ENCODE peak calls at places on chromosomes 3 and 15, in four cellular contexts. M is AG04449, P is GM10248, C is cardiac muscle cell. Q is an unnamed sample.

GRCh38 chr15:66702770-66703539 is 919 bp downstream of the SMAD6 start:
- DNase-seq in M (no peak), P (no peak), C (peak; percentile 51), Q (peak; percentile 31)

GRCh38 chr3:118817748-118818165 is 216.9 kb downstream of the IGSF11 start:
- DNase-seq in M (no peak), P (peak; percentile 44), C (peak; percentile 70), Q (peak; percentile 71)

GRCh38 chr3:31959951-31960792 is 20.9 kb downstream of the OSBPL10 start:
- DNase-seq in M (no peak), P (no peak), C (no peak), Q (no peak)

GRCh38 chr3:9066775-9067174 is 103.5 kb upstream of the RAD18 start:
- DNase-seq in M (no peak), P (no peak), C (no peak), Q (no peak)

GRCh38 chr15:48365575-48365974 is 34.3 kb downstream of the DUT start:
- DNase-seq in M (no peak), P (no peak), C (no peak), Q (no peak)

GRCh38 chr15:89139613-89140499 is 51.6 kb downstream of the ABHD2 start:
- DNase-seq in M (no peak), P (no peak), C (peak; percentile 20), Q (no peak)

GRCh38 chr15:34473840-34474239 is 36.2 kb upstream of the GOLGA8A start:
- DNase-seq in M (no peak), P (no peak), C (no peak), Q (no peak)

GRCh38 chr3:38541800-38542199 is 45.7 kb downstream of the EXOG start:
- DNase-seq in M (no peak), P (no peak), C (no peak), Q (no peak)

GRCh38 chr15:92012368-92012629 is 158.8 kb downstream of the SLCO3A1 start:
- DNase-seq in M (no peak), P (no peak), C (no peak), Q (peak; percentile 19)

GRCh38 chr3:11522953-11523792 is 120.5 kb downstream of the VGLL4 start:
- DNase-seq in M (no peak), P (no peak), C (no peak), Q (no peak)

GRCh38 chr3:119586707-119587317 is 7.5 kb downstream of the ADPRH start:
- DNase-seq in M (no peak), P (no peak), C (no peak), Q (no peak)

GRCh38 chr3:77326586-77326985 is 286.7 kb downstream of the ROBO2 start:
- DNase-seq in M (no peak), P (no peak), C (no peak), Q (no peak)

GRCh38 chr3:110526732-110527727 is 544.6 kb upstream of the NECTIN3 start:
- DNase-seq in M (peak; percentile 85), P (no peak), C (no peak), Q (no peak)

GRCh38 chr15:55897560-55898336 is 95.7 kb downstream of the NEDD4 start:
- DNase-seq in M (no peak), P (peak; percentile 32), C (peak; percentile 67), Q (peak; percentile 6)

GRCh38 chr3:194330579-194330978 is 20.5 kb downstream of the CPN2 start:
- DNase-seq in M (no peak), P (no peak), C (no peak), Q (no peak)

GRCh38 chr3:52982839-52983238 is 63.0 kb downstream of the SFMBT1 start:
- DNase-seq in M (no peak), P (no peak), C (no peak), Q (peak; percentile 27)

GRCh38 chr3:61714225-61714624 is 152.9 kb downstream of the PTPRG start:
- DNase-seq in M (no peak), P (no peak), C (no peak), Q (no peak)

GRCh38 chr3:38843898-38844297 is 27.9 kb upstream of the SCN10A start:
- DNase-seq in M (no peak), P (no peak), C (peak; percentile 58), Q (peak; percentile 26)

GRCh38 chr3:33417051-33417673 is 23.0 kb downstream of the UBP1 start:
- DNase-seq in M (no peak), P (no peak), C (no peak), Q (peak; percentile 55)

GRCh38 chr3:160885791-160886286 is 129.8 kb downstream of the PPM1L start:
- DNase-seq in M (no peak), P (no peak), C (peak; percentile 68), Q (peak; percentile 13)

GRCh38 chr3:63877737-63878393 is 14.2 kb downstream of the ATXN7 start:
- DNase-seq in M (peak; percentile 26), P (no peak), C (no peak), Q (no peak)

GRCh38 chr3:119098620-119099222 is 47.2 kb upstream of the TEX55 start:
- DNase-seq in M (peak; percentile 2), P (peak; percentile 33), C (peak; percentile 60), Q (peak; percentile 3)

GRCh38 chr3:133452603-133453313 is 52.9 kb downstream of the BFSP2 start:
- DNase-seq in M (no peak), P (no peak), C (no peak), Q (no peak)

GRCh38 chr3:72580246-72580756 is 267.9 kb downstream of the SHQ1 start:
- DNase-seq in M (no peak), P (no peak), C (no peak), Q (no peak)

GRCh38 chr15:37054336-37054735 is 46.0 kb downstream of the MEIS2 start:
- DNase-seq in M (no peak), P (no peak), C (no peak), Q (no peak)

GRCh38 chr3:129254536-129255230 is 5.3 kb downstream of the COPG1 start:
- DNase-seq in M (no peak), P (no peak), C (no peak), Q (no peak)

GRCh38 chr3:134904333-134904771 is 109.3 kb downstream of the EPHB1 start:
- DNase-seq in M (no peak), P (peak; percentile 79), C (no peak), Q (peak; percentile 58)

GRCh38 chr15:100348578-100348977 is 6.8 kb upstream of the ADAMTS17 start:
- DNase-seq in M (no peak), P (no peak), C (no peak), Q (no peak)
- TF ChIP-seq CTCF in M (no peak), P (no peak), C (no peak), Q (no peak)

GRCh38 chr15:90729266-90729665 is 12.1 kb downstream of the BLM start:
- DNase-seq in M (no peak), P (no peak), C (no peak), Q (no peak)
- TF ChIP-seq CTCF in M (no peak), P (no peak), C (no peak), Q (no peak)

GRCh38 chr3:66196633-66197032 is 24.2 kb upstream of the SLC25A26 start:
- DNase-seq in M (no peak), P (no peak), C (no peak), Q (no peak)
- TF ChIP-seq CTCF in M (no peak), P (no peak), C (peak; percentile 23), Q (no peak)

GRCh38 chr3:156750874-156751245 is 75.3 kb upstream of the LEKR1 start:
- DNase-seq in M (no peak), P (no peak), C (peak; percentile 67), Q (no peak)

GRCh38 chr3:156751461-156752025 is 74.6 kb upstream of the LEKR1 start:
- DNase-seq in M (peak; percentile 75), P (no peak), C (peak; percentile 55), Q (no peak)

GRCh38 chr3:156749244-156749643 is 74.9 kb downstream of the TIPARP start:
- DNase-seq in M (no peak), P (no peak), C (peak; percentile 52), Q (no peak)

GRCh38 chr3:156747046-156747445 is 72.7 kb downstream of the TIPARP start:
- DNase-seq in M (no peak), P (no peak), C (no peak), Q (no peak)

DNA sequence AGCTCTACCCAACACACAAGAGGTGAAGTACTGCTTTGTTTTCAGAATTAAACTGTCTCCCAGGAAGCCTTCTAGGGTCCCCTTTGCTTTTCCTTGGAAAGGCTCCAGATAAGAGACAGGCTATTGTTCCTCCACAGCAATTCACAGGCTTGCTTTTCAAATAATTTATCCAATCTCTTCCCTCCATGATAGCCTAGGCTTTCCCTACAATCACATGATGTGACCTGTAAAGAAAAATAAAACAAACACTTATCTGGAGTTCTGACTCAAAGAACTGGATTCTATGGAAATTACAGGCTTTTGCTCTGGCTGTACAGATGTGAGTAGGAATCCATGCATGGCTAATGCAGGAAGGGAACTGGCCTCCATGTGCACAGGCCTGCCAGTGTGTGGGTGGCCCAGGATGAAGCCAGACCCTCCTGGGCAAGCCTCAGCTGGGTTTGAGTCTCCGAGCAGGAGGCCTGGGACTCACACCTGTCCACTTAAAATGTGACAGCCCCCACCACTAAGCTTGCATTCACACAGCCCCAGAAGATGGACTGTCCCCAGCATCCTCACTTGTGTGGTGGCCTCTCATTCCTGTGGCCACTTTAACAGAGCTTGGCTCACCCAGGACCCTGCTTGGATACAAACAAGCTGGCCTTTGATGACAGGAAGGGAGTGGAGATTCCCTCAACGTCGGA is 75.8 kb upstream of the LEKR1 start:
- DNase-seq in M (no peak), P (no peak), C (peak; percentile 45), Q (no peak)
- TF ChIP-seq CTCF in M (no peak), P (no peak), C (no peak), Q (no peak)

DNA sequence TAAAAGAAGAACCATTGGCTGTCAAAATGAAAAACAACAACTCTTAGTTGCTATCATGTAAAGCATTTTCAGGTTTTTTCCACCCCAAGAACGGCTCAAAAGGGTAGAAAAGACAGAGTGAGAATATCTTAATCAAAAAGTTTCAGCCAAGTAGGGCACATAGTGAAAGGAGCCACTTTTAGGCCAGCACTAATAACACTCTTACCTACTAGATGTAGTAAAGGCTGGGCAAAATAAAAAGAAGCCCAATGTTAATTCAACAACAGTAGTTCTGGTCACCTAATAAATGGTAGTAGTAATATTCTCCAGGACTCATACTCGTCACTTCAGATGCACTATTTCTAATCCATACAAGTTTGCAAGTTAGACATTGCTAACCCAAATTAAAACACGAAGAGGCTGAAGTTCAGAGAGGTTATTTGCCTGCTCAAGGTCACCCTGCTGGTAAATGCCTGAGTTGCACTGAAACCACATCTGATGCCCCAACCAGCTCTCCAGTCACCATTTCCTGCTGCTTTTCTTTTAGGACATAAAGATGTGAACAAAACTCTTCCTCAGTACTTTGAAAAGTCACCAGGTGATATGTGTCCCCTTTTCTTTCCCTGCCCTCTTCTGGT is 7.5 kb downstream of the GOLIM4 start:
- DNase-seq in M (no peak), P (peak; percentile 16), C (peak; percentile 18), Q (peak; percentile 37)
- TF ChIP-seq CTCF in M (no peak), P (peak; percentile 28), C (peak; percentile 25), Q (no peak)

GRCh38 chr3:181105636-181106035 is 116.1 kb upstream of the DNAJC19 start:
- DNase-seq in M (no peak), P (no peak), C (no peak), Q (no peak)

DNA sequence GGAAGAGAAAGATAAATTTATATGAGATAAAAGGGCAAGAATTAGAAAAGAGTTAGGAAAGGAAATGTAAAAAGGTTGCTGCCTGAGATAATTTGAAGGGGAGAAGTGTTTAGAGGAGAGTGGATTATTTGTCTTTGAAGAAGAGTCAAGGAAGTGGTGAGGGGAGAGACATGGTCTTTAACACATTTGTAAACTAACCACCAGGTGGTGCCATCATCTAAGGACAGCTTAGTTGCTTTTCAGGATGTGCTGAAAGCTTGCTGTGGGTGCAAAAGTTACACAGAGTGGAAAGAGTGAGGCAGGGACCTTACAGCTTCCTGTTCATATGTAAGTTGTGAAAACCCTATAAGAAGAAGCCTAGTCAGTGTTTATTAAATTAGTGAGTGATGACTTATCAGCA is 114.1 kb upstream of the DNAJC19 start:
- DNase-seq in M (no peak), P (no peak), C (peak; percentile 16), Q (peak; percentile 44)
- TF ChIP-seq CTCF in M (no peak), P (peak; percentile 13), C (no peak), Q (peak; percentile 44)

Q was measured in activated CD8-positive, alpha-beta T cell treated with anti-CD3 and anti-CD28 coated beads for 36 hours.